ENCODE peak calls at places on chromosomes 5 and 9, in five cellular contexts. H is NCI-H2171 treated with DMSO at 0.1 percent for 48 hours; R is activated CD8-positive, alpha-beta memory T cell treated with anti-CD3 and anti-CD28 coated beads, Interleukin-2, amount 10 ng/mL, durations not matched to agents 7 days and 5 days; Y is WTC11; B is A172. U is an unnamed sample.

GRCh38 chr5:93058309-93058708 is 522.7 kb downstream of the NR2F1-AS1 start:
- DNase-seq in H (no peak), R (no peak), Y (no peak), B (no peak), U (no peak)

GRCh38 chr9:120777229-120777628 is 16.0 kb downstream of the FBXW2 start:
- DNase-seq in H (no peak), R (no peak), Y (no peak), B (no peak), U (no peak)

GRCh38 chr5:545641-546375 is 21.6 kb upstream of the SLC9A3 start:
- DNase-seq in H (no peak), R (no peak), Y (peak), B (no peak), U (no peak)

GRCh38 chr5:96687812-96688453 is 25.8 kb downstream of the CAST start:
- DNase-seq in H (peak), R (no peak), Y (no peak), B (peak), U (peak)

GRCh38 chr9:12464910-12465512 is 228.2 kb upstream of the TYRP1 start:
- DNase-seq in H (peak), R (no peak), Y (no peak), B (peak), U (peak)

GRCh38 chr9:137466041-137466799 is 7.1 kb upstream of the NSMF start:
- DNase-seq in H (no peak), R (no peak), Y (no peak), B (no peak), U (no peak)

GRCh38 chr9:104836235-104836634 is 72.3 kb downstream of the NIPSNAP3B start:
- DNase-seq in H (no peak), R (no peak), Y (no peak), B (no peak), U (peak)

GRCh38 chr9:111842313-111842712 is 47.6 kb upstream of the SHOC1 start:
- DNase-seq in H (peak), R (no peak), Y (no peak), B (no peak), U (peak)

GRCh38 chr5:103487253-103487652 is 75.3 kb downstream of the NUDT12 start:
- DNase-seq in H (peak), R (no peak), Y (no peak), B (no peak), U (no peak)

GRCh38 chr5:153569036-153569435 is 78.6 kb downstream of the GRIA1 start:
- DNase-seq in H (no peak), R (no peak), Y (no peak), B (no peak), U (no peak)

GRCh38 chr5:138243794-138244193 is 30.6 kb downstream of the GFRA3 start:
- DNase-seq in H (no peak), R (no peak), Y (no peak), B (no peak), U (no peak)

GRCh38 chr5:12865529-12865928 is 961.3 kb upstream of the CTNND2 start:
- DNase-seq in H (no peak), R (no peak), Y (no peak), B (peak), U (no peak)

GRCh38 chr9:135299651-135300345 is 179.8 kb upstream of the PPP1R26 start:
- DNase-seq in H (peak), R (peak), Y (no peak), B (no peak), U (no peak)

GRCh38 chr9:127384016-127384730 is 12.8 kb upstream of the SLC2A8 start:
- DNase-seq in H (no peak), R (no peak), Y (no peak), B (no peak), U (no peak)

GRCh38 chr9:79671558-79671957 is 99.8 kb downstream of the TLE4 start:
- DNase-seq in H (no peak), R (no peak), Y (no peak), B (no peak), U (no peak)

GRCh38 chr9:68762570-68762969 is 57.5 kb downstream of the PIP5K1B start:
- DNase-seq in H (no peak), R (no peak), Y (no peak), B (no peak), U (peak)

GRCh38 chr5:109485030-109485429 is 75.3 kb upstream of the PJA2 start:
- DNase-seq in H (no peak), R (no peak), Y (no peak), B (no peak), U (peak)

GRCh38 chr5:638501-639252 is 26.5 kb downstream of the CEP72 start:
- DNase-seq in H (no peak), R (peak), Y (no peak), B (no peak), U (no peak)

GRCh38 chr5:138464388-138465287 is 641 bp upstream of the EGR1 start:
- DNase-seq in H (peak), R (peak), Y (peak), B (peak), U (peak)

GRCh38 chr5:14186132-14186830 is 43.1 kb downstream of the TRIO start:
- DNase-seq in H (no peak), R (no peak), Y (no peak), B (peak), U (no peak)

GRCh38 chr9:127179633-127180401 is 57.4 kb upstream of the ANGPTL2 start:
- DNase-seq in H (no peak), R (no peak), Y (peak), B (no peak), U (no peak)

GRCh38 chr9:110443146-110443877 is 105.6 kb upstream of the TXNDC8 start:
- DNase-seq in H (peak), R (no peak), Y (no peak), B (peak), U (peak)

GRCh38 chr5:151063590-151063989 is 17.2 kb downstream of the TNIP1 start:
- DNase-seq in H (no peak), R (no peak), Y (no peak), B (no peak), U (no peak)

GRCh38 chr9:131624636-131625241 is 79.4 kb downstream of the PRRT1B start:
- DNase-seq in H (peak), R (no peak), Y (no peak), B (no peak), U (peak)

GRCh38 chr5:143837306-143837848 is 25.4 kb downstream of the HMHB1 start:
- DNase-seq in H (peak), R (no peak), Y (no peak), B (no peak), U (peak)

GRCh38 chr9:89718635-89719034 is 113.8 kb downstream of the GADD45G start:
- DNase-seq in H (no peak), R (no peak), Y (no peak), B (no peak), U (no peak)

GRCh38 chr9:37593877-37594448 is 1.6 kb upstream of the TOMM5 start:
- DNase-seq in H (no peak), R (no peak), Y (no peak), B (no peak), U (peak)

GRCh38 chr9:127185931-127186781 is 63.7 kb upstream of the ANGPTL2 start:
- DNase-seq in H (no peak), R (no peak), Y (no peak), B (no peak), U (no peak)

U was measured in NCI-H69.